ENCODE peak calls at places on chromosomes 13 and 19, in seven cellular contexts. H is epithelial cell of esophagus, T is H9, Q is GM10248, J is lower lobe of right lung, S is HFFc6, G is mesothelial cell of epicardium. D is an unnamed sample.
A peak's percentile ranks its signal among the peaks of the same experiment; 100 is the strongest.

GRCh38 chr19:19460761-19461265 is 54.5 kb downstream of the TSSK6 start:
- DNase-seq in T (peak; percentile 59), S (peak; percentile 6), G (no peak), Q (peak; percentile 61), J (peak; percentile 76), H (no peak), D (no peak)

GRCh38 chr13:50376895-50377575 is 361.8 kb downstream of the KCNRG start:
- DNase-seq in Q (no peak), S (no peak), T (peak; percentile 77), G (no peak), H (peak; percentile 35), J (no peak), D (no peak)

GRCh38 chr19:56566904-56567273 is 379 bp upstream of the ZNF470 start:
- DNase-seq in H (peak; percentile 46), Q (no peak), G (peak; percentile 23), S (peak; percentile 12), T (peak; percentile 49), J (peak; percentile 68), D (peak; percentile 58)

GRCh38 chr13:40013554-40013953 is 358.1 kb downstream of the COG6 start:
- DNase-seq in Q (no peak), T (no peak), J (no peak), G (no peak), H (no peak), S (no peak), D (no peak)

GRCh38 chr13:97116754-97117153 is 105.4 kb upstream of the MBNL2 start:
- DNase-seq in S (peak; percentile 30), Q (no peak), J (no peak), H (peak; percentile 66), T (no peak), G (no peak), D (peak; percentile 42)

GRCh38 chr13:68993154-68993553 is 1114.5 kb upstream of the ATXN8OS start:
- DNase-seq in Q (no peak), H (no peak), G (no peak), T (no peak), J (no peak), S (no peak), D (no peak)

GRCh38 chr13:42056585-42056984 is 8.1 kb downstream of the DGKH start:
- DNase-seq in Q (no peak), S (no peak), G (no peak), J (no peak), T (no peak), H (no peak), D (no peak)

GRCh38 chr13:104816716-104817115 is 1718.7 kb downstream of the EFNB2 start:
- DNase-seq in H (no peak), J (no peak), G (no peak), S (no peak), T (no peak), Q (no peak), D (no peak)

GRCh38 chr19:35641515-35642151 is at the start of gene ETV2:
- DNase-seq in Q (peak; percentile 66), T (peak; percentile 89), G (no peak), S (no peak), J (no peak), H (no peak), D (no peak)

GRCh38 chr13:81540777-81541176 is 1199.9 kb upstream of the SPRY2 start:
- DNase-seq in H (peak; percentile 24), Q (no peak), T (no peak), J (no peak), G (no peak), S (peak; percentile 1), D (peak; percentile 45)

GRCh38 chr19:56144396-56144795 is 3.3 kb downstream of the ZNF444 start:
- DNase-seq in G (no peak), Q (no peak), T (no peak), J (no peak), H (no peak), S (no peak), D (no peak)

GRCh38 chr13:95099541-95099940 is 201.7 kb downstream of the ABCC4 start:
- DNase-seq in H (peak; percentile 94), S (peak; percentile 53), T (no peak), G (no peak), J (no peak), Q (no peak), D (no peak)

GRCh38 chr13:28035146-28035782 is 46.8 kb upstream of the URAD start:
- DNase-seq in S (no peak), J (no peak), H (peak; percentile 68), Q (no peak), T (no peak), G (no peak), D (peak; percentile 61)

DNA sequence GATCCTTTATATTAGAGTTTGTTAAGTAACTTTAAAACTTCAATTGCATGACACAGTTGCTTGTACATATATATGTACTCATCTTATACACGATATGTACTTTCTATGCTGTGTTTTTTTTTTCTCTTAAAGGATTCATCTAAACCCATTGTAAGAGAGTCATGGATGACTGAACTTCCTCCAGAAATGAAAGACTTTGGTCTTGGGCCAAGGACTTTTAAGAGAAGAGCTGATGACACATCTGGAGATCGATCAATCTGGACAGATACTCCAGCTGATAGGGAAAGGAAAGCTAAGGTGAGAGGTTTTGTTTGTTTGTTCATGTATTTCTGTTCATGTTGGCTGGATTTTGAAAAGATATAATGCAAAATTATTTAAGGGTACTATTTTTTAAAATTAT is 26.0 kb downstream of the GPALPP1 start:
- DNase-seq in Q (no peak), H (peak; percentile 8), J (no peak), T (no peak), S (no peak), G (no peak), D (no peak)
- TF ChIP-seq CTCF in Q (no peak), H (no peak), J (no peak), T (no peak), S (no peak), G (no peak), D (no peak)

GRCh38 chr19:4529924-4530522 is 5.0 kb downstream of the PLIN5 start:
- DNase-seq in J (no peak), G (no peak), S (no peak), H (no peak), T (no peak), Q (no peak), D (no peak)
- TF ChIP-seq CTCF in J (no peak), G (no peak), S (no peak), H (no peak), T (no peak), Q (no peak), D (no peak)

DNA sequence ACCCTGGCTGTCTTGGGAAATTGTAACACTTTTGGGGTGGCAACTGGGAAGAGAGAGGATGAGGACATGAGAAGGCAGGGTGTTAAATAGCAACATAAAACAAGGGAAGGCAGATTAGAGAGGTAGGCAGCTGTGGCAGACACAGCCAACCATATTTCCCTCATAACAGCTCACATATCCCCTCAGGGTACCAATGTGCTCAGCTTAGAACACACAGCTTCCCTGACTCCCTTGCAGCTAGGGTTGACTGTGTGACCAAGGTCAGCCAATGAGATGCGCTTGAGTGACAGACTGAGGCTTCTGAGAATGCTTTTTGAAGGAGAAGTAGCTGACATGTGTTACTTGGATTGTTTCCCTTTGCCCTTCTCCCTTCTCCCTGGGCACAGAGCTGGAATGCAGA is 28.8 kb upstream of the SPATA13 start:
- DNase-seq in Q (no peak), S (no peak), H (no peak), J (no peak), G (no peak), T (no peak), D (no peak)
- TF ChIP-seq CTCF in Q (no peak), S (no peak), H (no peak), J (no peak), G (no peak), T (no peak), D (no peak)

DNA sequence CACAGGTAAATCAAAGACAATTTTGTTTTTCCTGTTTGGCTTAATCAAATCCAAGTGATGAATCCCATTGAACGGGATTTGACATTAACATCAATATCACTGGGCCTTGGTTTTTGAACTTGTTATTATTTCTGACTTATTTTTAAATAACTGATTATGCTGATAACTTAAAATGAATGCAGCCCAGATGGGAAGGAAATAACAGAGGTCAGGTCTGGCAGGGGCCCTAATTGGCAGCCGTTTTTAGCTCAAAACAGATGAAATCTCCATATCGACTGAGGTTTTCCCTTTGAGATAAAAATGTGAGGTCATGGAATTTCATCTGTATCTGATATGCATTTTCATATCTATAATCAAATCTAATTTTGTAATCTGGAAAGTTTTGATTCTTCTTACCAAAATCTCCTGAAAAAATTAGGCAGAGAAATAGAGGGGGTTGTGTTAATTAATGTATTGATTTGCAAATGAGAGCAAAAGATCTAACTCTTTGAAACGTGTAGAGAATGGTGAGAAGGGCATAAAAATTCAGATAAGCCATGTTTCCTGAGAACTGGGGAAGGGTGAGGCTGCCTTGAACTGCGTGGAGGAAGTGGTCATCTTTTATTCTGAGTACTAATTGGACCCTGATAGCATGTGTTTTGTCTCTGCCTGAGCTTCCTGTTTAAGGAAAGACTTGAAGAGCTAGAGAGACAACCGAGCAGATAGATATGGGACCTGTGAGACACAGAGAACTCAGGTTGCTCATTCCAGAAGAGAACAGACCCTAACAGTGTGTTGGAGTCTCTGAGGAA is 98.2 kb upstream of the C1QTNF9B start:
- DNase-seq in T (no peak), H (no peak), J (no peak), S (no peak), G (no peak), Q (no peak), D (no peak)
- TF ChIP-seq CTCF in T (no peak), H (no peak), J (no peak), S (no peak), G (no peak), Q (no peak), D (no peak)

GRCh38 chr19:50371914-50372475 is 4.3 kb upstream of the NR1H2 start:
- DNase-seq in G (no peak), S (no peak), H (peak; percentile 26), T (no peak), Q (no peak), J (peak; percentile 59), D (no peak)

GRCh38 chr19:50365434-50366306 is at the start of gene NAPSA:
- DNase-seq in G (no peak), H (no peak), S (no peak), T (no peak), J (peak; percentile 56), Q (no peak), D (no peak)

DNA sequence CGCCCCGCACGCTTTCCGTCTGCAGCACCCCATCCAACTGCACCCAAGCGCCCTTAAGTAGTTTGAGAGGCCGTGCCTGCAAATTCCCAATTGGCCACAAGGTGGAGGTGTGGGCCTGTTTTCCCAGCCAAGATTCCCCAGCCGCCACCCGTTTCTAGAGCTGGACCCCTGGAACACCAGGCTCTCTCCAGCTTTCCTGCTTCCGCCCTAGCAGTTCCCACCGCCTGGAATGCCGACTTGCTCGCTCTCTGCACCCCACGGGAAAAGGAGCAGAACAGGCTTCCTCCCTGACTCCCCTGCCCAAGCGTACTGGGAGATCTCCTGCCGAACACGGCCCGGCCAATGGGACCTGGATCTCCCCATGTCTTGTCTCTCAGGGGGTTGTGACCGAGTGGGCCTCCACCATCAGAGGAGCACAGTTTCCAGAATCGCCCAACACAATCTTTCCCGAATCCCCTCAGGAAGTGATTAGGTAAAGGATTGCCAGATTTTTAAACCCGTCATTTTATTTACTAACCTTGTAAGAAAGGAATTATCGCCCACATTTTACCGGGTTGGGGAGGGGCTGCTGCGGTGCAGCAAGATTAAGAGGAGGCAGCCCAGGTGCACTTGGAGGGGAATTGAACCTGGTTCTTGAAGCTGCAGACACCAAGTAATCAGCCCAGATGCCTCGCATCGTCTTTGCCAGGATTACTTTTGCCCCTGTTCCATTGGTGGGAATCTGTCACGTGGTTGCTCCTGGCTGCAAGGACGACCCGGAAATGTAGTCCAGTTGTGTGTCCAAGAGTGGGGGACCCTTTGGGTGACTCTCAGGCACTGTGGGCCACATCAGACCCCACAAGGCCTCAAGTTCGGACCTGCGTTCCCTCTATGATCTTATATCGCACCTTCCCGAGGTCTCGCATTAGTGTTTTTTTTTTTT is 3.5 kb upstream of the NAPSA start:
- DNase-seq in Q (peak; percentile 84), H (peak; percentile 78), T (peak; percentile 89), S (peak; percentile 67), G (peak; percentile 56), J (peak; percentile 87), D (peak; percentile 87)
- TF ChIP-seq CTCF in Q (peak; percentile 86), H (peak; percentile 78), T (peak; percentile 87), S (peak; percentile 92), G (peak; percentile 96), J (peak; percentile 91), D (peak; percentile 91)

GRCh38 chr19:5977785-5978605 is at the start of gene RANBP3:
- DNase-seq in S (peak; percentile 99), T (peak; percentile 99), H (peak; percentile 99), Q (peak; percentile 100), G (peak; percentile 98), J (peak; percentile 100), D (peak; percentile 100)
- TF ChIP-seq CTCF in S (no peak), T (no peak), H (no peak), Q (no peak), G (no peak), J (no peak), D (no peak)

D was measured in hepatocyte.